ENCODE peak calls at places on chromosome 18, in ten cellular contexts. V is stimulated activated CD4-positive, alpha-beta T cell treated with anti-CD3 and anti-CD28 coated beads, TNF-alpha, amount 100 ng/mL, for 4 hours; R is frontal cortex; D is fibroblast of mammary gland; M is T-helper 9 cell; B is EL; Y is heart left ventricle; X is NCI-H187; F is progenitor cell of endocrine pancreas; O is NCI-H748 treated with DMSO at 0.1 percent for 48 hours. L is an unnamed sample.

GRCh38 chr18:53795610-53796009 is 428.9 kb downstream of the MBD2 start:
- DNase-seq in V (no peak), R (no peak), D (no peak), M (no peak), B (no peak), Y (no peak), X (no peak), F (no peak), O (no peak), L (no peak)

GRCh38 chr18:64409511-64409910 is 260.6 kb upstream of the LINC00305 start:
- DNase-seq in V (no peak), R (no peak), D (peak; percentile 1), M (no peak), B (no peak), Y (no peak), X (no peak), F (no peak), O (peak; percentile 38), L (no peak)

GRCh38 chr18:67385455-67385854 is 131.1 kb downstream of the DSEL start:
- DNase-seq in V (no peak), R (no peak), D (peak; percentile 27), M (no peak), B (peak; percentile 52), Y (no peak), X (no peak), F (no peak), O (no peak), L (no peak)

GRCh38 chr18:76115580-76115979 is 379.5 kb downstream of the ZNF516 start:
- DNase-seq in V (no peak), R (no peak), D (no peak), M (no peak), B (no peak), Y (no peak), X (no peak), F (no peak), O (no peak), L (no peak)

GRCh38 chr18:55706893-55707292 is 118.9 kb upstream of the TCF4 start:
- DNase-seq in V (no peak), R (no peak), D (peak; percentile 86), M (no peak), B (peak; percentile 87), Y (no peak), X (no peak), F (no peak), O (no peak), L (no peak)

GRCh38 chr18:76005632-76006031 is 489.4 kb downstream of the ZNF516 start:
- DNase-seq in V (no peak), R (no peak), D (no peak), M (no peak), B (no peak), Y (no peak), X (peak; percentile 24), F (no peak), O (peak; percentile 8), L (no peak)

GRCh38 chr18:3186678-3187658 is 32.8 kb downstream of the MYOM1 start:
- DNase-seq in V (no peak), R (no peak), D (peak; percentile 48), M (no peak), B (no peak), Y (no peak), X (no peak), F (no peak), O (no peak), L (no peak)

GRCh38 chr18:12886498-12887126 is 2.6 kb upstream of the PTPN2 start:
- DNase-seq in V (no peak), R (no peak), D (peak; percentile 20), M (no peak), B (peak; percentile 43), Y (no peak), X (no peak), F (no peak), O (no peak), L (no peak)

GRCh38 chr18:48139427-48140347 is 209.2 kb upstream of the SMAD2 start:
- DNase-seq in V (no peak), R (no peak), D (no peak), M (no peak), B (no peak), Y (peak; percentile 62), X (no peak), F (no peak), O (peak; percentile 57), L (no peak)

GRCh38 chr18:41058351-41059125 is 896.5 kb upstream of the PIK3C3 start:
- DNase-seq in V (no peak), R (no peak), D (no peak), M (no peak), B (no peak), Y (no peak), X (no peak), F (no peak), O (no peak), L (no peak)

GRCh38 chr18:38019292-38019691 is 453.7 kb upstream of the CELF4 start:
- DNase-seq in V (no peak), R (no peak), D (no peak), M (no peak), B (no peak), Y (no peak), X (no peak), F (no peak), O (no peak), L (no peak)

GRCh38 chr18:2570772-2571199 is 519 bp downstream of the METTL4 start:
- DNase-seq in V (no peak), R (peak; percentile 64), D (peak; percentile 61), M (peak; percentile 54), B (peak; percentile 69), Y (peak; percentile 79), X (no peak), F (peak; percentile 33), O (peak; percentile 81), L (no peak)

GRCh38 chr18:7452331-7452730 is 114.8 kb upstream of the PTPRM start:
- DNase-seq in V (no peak), R (peak; percentile 30), D (peak; percentile 23), M (no peak), B (peak; percentile 43), Y (no peak), X (no peak), F (no peak), O (peak; percentile 20), L (no peak)

L was measured in activated B cell treated with CpG ODN at 0.5 μM for 24 hours.